ENCODE peak calls at places on chromosomes 13 and 19, in six cellular contexts. L is body of pancreas; J is cardiac fibroblast; Q is activated CD8-positive, alpha-beta T cell treated with anti-CD3 and anti-CD28 coated beads, Interleukin-2, amount 10 ng/mL, durations not matched to agents 7 days and 5 days; P is stimulated activated CD8-positive, alpha-beta memory T cell treated with anti-CD3 and anti-CD28 coated beads, Interleukin-4, amount 100 ng/mL, for 4 hours; C is NCI-H1694. M is an unnamed sample.

GRCh38 chr13:39016789-39017188 is 21.1 kb downstream of the PROSER1 start:
- DNase-seq in C (peak; percentile 38), Q (peak; percentile 39), L (peak; percentile 9), J (peak; percentile 45), P (no peak), M (no peak)

GRCh38 chr19:46603752-46604241 is 2.7 kb downstream of the CALM3 start:
- DNase-seq in L (no peak), J (no peak), Q (no peak), P (no peak), C (no peak), M (no peak)

GRCh38 chr19:1394252-1395193 is 6.8 kb downstream of the GAMT start:
- DNase-seq in C (no peak), J (no peak), Q (no peak), L (peak; percentile 96), P (no peak), M (no peak)

GRCh38 chr19:49546825-49547565 is 19.2 kb downstream of the RCN3 start:
- DNase-seq in C (peak; percentile 95), L (peak; percentile 82), J (peak; percentile 94), Q (peak; percentile 84), P (no peak), M (no peak)

GRCh38 chr13:93505104-93505952 is 278.7 kb downstream of the GPC6 start:
- DNase-seq in L (no peak), Q (no peak), C (no peak), P (no peak), J (peak; percentile 3), M (peak; percentile 16)

GRCh38 chr19:1144741-1145140 is 29.3 kb downstream of the SBNO2 start:
- DNase-seq in C (no peak), P (no peak), Q (no peak), J (no peak), L (no peak), M (no peak)

GRCh38 chr19:38070573-38070972 is 153.4 kb downstream of the DPF1 start:
- DNase-seq in J (peak; percentile 79), Q (no peak), P (no peak), C (no peak), L (no peak), M (no peak)

GRCh38 chr19:2291185-2291751 is 9.3 kb upstream of the PEAK3 start:
- DNase-seq in J (no peak), C (no peak), P (no peak), Q (no peak), L (no peak), M (no peak)

GRCh38 chr13:32829269-32829668 is 187.0 kb upstream of the KL start:
- DNase-seq in Q (no peak), P (no peak), L (no peak), C (no peak), J (peak; percentile 10), M (no peak)

GRCh38 chr13:80458546-80458945 is 117.6 kb upstream of the SPRY2 start:
- DNase-seq in L (no peak), Q (no peak), P (no peak), C (no peak), J (peak; percentile 80), M (no peak)

GRCh38 chr19:29492761-29493160 is 33.0 kb upstream of the VSTM2B start:
- DNase-seq in P (no peak), L (no peak), Q (no peak), C (no peak), J (no peak), M (no peak)

GRCh38 chr19:3638208-3639193 is 11.9 kb upstream of the CACTIN start:
- DNase-seq in J (no peak), L (no peak), Q (no peak), C (no peak), P (no peak), M (no peak)

GRCh38 chr13:94548382-94549240 is 47.3 kb downstream of the TGDS start:
- DNase-seq in J (peak; percentile 51), L (peak; percentile 69), Q (peak; percentile 64), P (no peak), C (peak; percentile 21), M (peak; percentile 56)

GRCh38 chr19:33819875-33820781 is 23.5 kb downstream of the KCTD15 start:
- DNase-seq in Q (peak; percentile 76), P (no peak), L (peak; percentile 76), C (no peak), J (peak; percentile 68), M (no peak)

GRCh38 chr19:33048806-33049676 is 15.6 kb downstream of the RHPN2 start:
- DNase-seq in L (peak; percentile 48), Q (no peak), J (no peak), P (no peak), C (no peak), M (no peak)

GRCh38 chr13:20566917-20567755 is at the start of gene IFT88:
- DNase-seq in C (peak; percentile 68), L (peak; percentile 89), J (peak; percentile 84), P (peak; percentile 69), Q (peak; percentile 88), M (peak; percentile 50)

GRCh38 chr13:41049480-41049879 is 11.8 kb upstream of the WBP4 start:
- DNase-seq in C (no peak), L (no peak), J (peak; percentile 49), Q (no peak), P (no peak), M (no peak)

GRCh38 chr13:25901460-25902376 is 150.1 kb downstream of the SHISA2 start:
- DNase-seq in Q (peak; percentile 58), C (no peak), L (no peak), J (peak; percentile 73), P (no peak), M (no peak)

GRCh38 chr13:80297503-80297902 is 43.4 kb downstream of the SPRY2 start:
- DNase-seq in J (no peak), P (no peak), Q (no peak), L (no peak), C (no peak), M (no peak)

GRCh38 chr13:103883152-103883551 is 816.9 kb upstream of the SLC10A2 start:
- DNase-seq in Q (no peak), L (peak; percentile 89), P (no peak), C (peak; percentile 94), J (peak; percentile 97), M (peak; percentile 19)

GRCh38 chr13:30851697-30852096 is 54.4 kb upstream of the MEDAG start:
- DNase-seq in J (no peak), L (no peak), C (no peak), P (no peak), Q (no peak), M (no peak)

GRCh38 chr13:25806304-25806974 is 245.4 kb downstream of the SHISA2 start:
- DNase-seq in J (no peak), P (no peak), Q (no peak), C (no peak), L (no peak), M (no peak)

GRCh38 chr13:110915874-110916670 is 1.2 kb upstream of the ANKRD10 start:
- DNase-seq in Q (no peak), P (no peak), L (no peak), C (no peak), J (peak; percentile 79), M (no peak)

GRCh38 chr19:3129112-3129511 is 6.7 kb upstream of the GNA15 start:
- DNase-seq in Q (no peak), L (no peak), J (peak; percentile 85), P (no peak), C (peak; percentile 35), M (no peak)

GRCh38 chr19:54606230-54606629 is 12.8 kb downstream of the LILRA1 start:
- DNase-seq in J (no peak), P (no peak), L (no peak), C (no peak), Q (no peak), M (no peak)

GRCh38 chr13:42247883-42248282 is 24.1 kb upstream of the AKAP11 start:
- DNase-seq in Q (no peak), L (no peak), J (no peak), C (no peak), P (no peak), M (no peak)

GRCh38 chr13:59546178-59546577 is 617.5 kb downstream of the DIAPH3 start:
- DNase-seq in C (no peak), J (no peak), L (no peak), P (no peak), Q (no peak), M (no peak)

GRCh38 chr19:11365557-11366117 is 8.8 kb upstream of the SWSAP1 start:
- DNase-seq in Q (no peak), C (no peak), P (no peak), J (no peak), L (no peak), M (no peak)

GRCh38 chr13:100550433-100550832 is 38.2 kb downstream of the GGACT start:
- DNase-seq in L (no peak), Q (no peak), P (no peak), J (peak; percentile 57), C (no peak), M (no peak)

GRCh38 chr13:45167611-45168554 is 33.0 kb downstream of the KCTD4 start:
- DNase-seq in Q (no peak), J (no peak), C (no peak), L (peak; percentile 79), P (no peak), M (no peak)

GRCh38 chr19:42370068-42370520 is 20.0 kb downstream of the CNFN start:
- DNase-seq in L (no peak), C (no peak), J (no peak), Q (no peak), P (no peak), M (no peak)

GRCh38 chr19:36136975-36137686 is 2.7 kb upstream of the CAPNS1 start:
- DNase-seq in C (peak; percentile 5), J (peak; percentile 50), P (no peak), Q (no peak), L (peak; percentile 76), M (no peak)

GRCh38 chr13:26784704-26785639 is 24.4 kb upstream of the GPR12 start:
- DNase-seq in Q (no peak), P (no peak), J (no peak), C (no peak), L (no peak), M (no peak)

GRCh38 chr13:44576396-44577235 is 486 bp upstream of the TSC22D1 start:
- DNase-seq in L (peak; percentile 41), C (no peak), Q (no peak), J (no peak), P (no peak), M (no peak)

GRCh38 chr19:590396-590745 is 690 bp downstream of the HCN2 start:
- DNase-seq in C (no peak), Q (peak; percentile 42), L (no peak), P (no peak), J (peak; percentile 36), M (no peak)

GRCh38 chr19:29439021-29439420 is 86.8 kb upstream of the VSTM2B start:
- DNase-seq in Q (no peak), L (no peak), C (no peak), P (no peak), J (no peak), M (no peak)

GRCh38 chr19:52722062-52723005 is 12.5 kb downstream of the ZNF611 start:
- DNase-seq in P (no peak), C (no peak), L (no peak), J (peak; percentile 85), Q (no peak), M (no peak)

GRCh38 chr19:18357041-18357440 is 16.6 kb downstream of the PGPEP1 start:
- DNase-seq in J (no peak), Q (no peak), L (no peak), P (no peak), C (no peak), M (no peak)

GRCh38 chr13:94329754-94330551 is 149.5 kb downstream of the DCT start:
- DNase-seq in J (peak; percentile 97), Q (no peak), P (no peak), C (no peak), L (no peak), M (no peak)